ENCODE peak calls at places on chromosomes 11 and 22, in eight cellular contexts. S, K, D, H, N, Z, M and P are unnamed samples.

GRCh38 chr11:67117667-67118058 is 1.4 kb upstream of the KDM2A start:
- DNase-seq in S (no peak), K (no peak), D (no peak), H (no peak), N (peak), Z (no peak), M (no peak), P (peak)

GRCh38 chr11:121634889-121635288 is 182.1 kb upstream of the SORL1-AS1 start:
- DNase-seq in S (peak), K (peak), D (peak), H (peak), N (no peak), Z (no peak), M (peak), P (peak)

GRCh38 chr11:122509091-122509490 is 146.4 kb upstream of the UBASH3B start:
- DNase-seq in S (no peak), K (no peak), D (no peak), H (no peak), N (no peak), Z (no peak), M (no peak), P (no peak)

GRCh38 chr22:43275545-43275981 is 67.6 kb downstream of the SCUBE1 start:
- DNase-seq in S (no peak), K (peak), D (no peak), H (peak), N (no peak), Z (no peak), M (peak), P (peak)

GRCh38 chr11:94543695-94544581 is at the start of gene FUT4:
- DNase-seq in S (no peak), K (peak), D (peak), H (peak), N (peak), Z (peak), M (peak), P (peak)

GRCh38 chr11:47178305-47178704 is 1.6 kb upstream of the ARFGAP2 start:
- DNase-seq in S (no peak), K (no peak), D (no peak), H (no peak), N (no peak), Z (no peak), M (no peak), P (no peak)

GRCh38 chr11:119739975-119740374 is 11.0 kb upstream of the NECTIN1 start:
- DNase-seq in S (no peak), K (no peak), D (no peak), H (no peak), N (no peak), Z (no peak), M (no peak), P (no peak)

GRCh38 chr11:95487938-95488337 is 256.9 kb upstream of the SESN3 start:
- DNase-seq in S (no peak), K (no peak), D (no peak), H (no peak), N (no peak), Z (no peak), M (no peak), P (no peak)

GRCh38 chr22:49274754-49275380 is 552.8 kb downstream of the BRD1 start:
- DNase-seq in S (no peak), K (no peak), D (no peak), H (no peak), N (no peak), Z (no peak), M (no peak), P (no peak)

GRCh38 chr11:66883021-66883968 is 26.4 kb downstream of the LRFN4 start:
- DNase-seq in S (peak), K (peak), D (peak), H (peak), N (peak), Z (peak), M (peak), P (peak)

GRCh38 chr11:74929431-74930363 is 19.2 kb downstream of the XRRA1 start:
- DNase-seq in S (peak), K (peak), D (peak), H (peak), N (peak), Z (peak), M (peak), P (peak)

GRCh38 chr11:66282468-66283455 is 4.8 kb downstream of the CNIH2 start:
- DNase-seq in S (peak), K (peak), D (peak), H (peak), N (peak), Z (peak), M (peak), P (peak)

GRCh38 chr11:130806746-130807145 is 109.5 kb downstream of the SNX19 start:
- DNase-seq in S (no peak), K (no peak), D (no peak), H (no peak), N (no peak), Z (no peak), M (no peak), P (peak)

GRCh38 chr22:29369460-29369859 is 18.9 kb downstream of the AP1B1 start:
- DNase-seq in S (peak), K (no peak), D (peak), H (peak), N (no peak), Z (no peak), M (peak), P (no peak)